ENCODE peak calls at places on chromosome 20, in eight cellular contexts. R is left lung, A is amniotic stem cell, O is fibroblast of lung, H is cardiac fibroblast, J is lung, N is NT2/D1, T is GM20000. M is an unnamed sample.

GRCh38 chr20:59006864-59007757 is at the start of gene CTSZ:
- DNase-seq in R (peak; percentile 95), A (no peak), O (peak; percentile 25), H (peak; percentile 34), J (peak; percentile 61), N (peak; percentile 6), T (peak; percentile 88), M (no peak)

GRCh38 chr20:62596486-62596885 is 45.8 kb upstream of the SLCO4A1 start:
- DNase-seq in R (peak; percentile 74), A (no peak), O (no peak), H (no peak), J (no peak), N (no peak), T (no peak), M (no peak)

GRCh38 chr20:55353206-55353605 is 652.1 kb downstream of the CBLN4 start:
- DNase-seq in R (no peak), A (no peak), O (no peak), H (no peak), J (no peak), N (no peak), T (no peak), M (no peak)

GRCh38 chr20:53829086-53829703 is 235.6 kb upstream of the ZNF217 start:
- DNase-seq in R (no peak), A (peak; percentile 94), O (peak; percentile 95), H (peak; percentile 99), J (no peak), N (no peak), T (no peak), M (peak; percentile 86)

GRCh38 chr20:48556956-48557355 is 270.8 kb downstream of the PREX1 start:
- DNase-seq in R (no peak), A (no peak), O (no peak), H (no peak), J (no peak), N (no peak), T (no peak), M (no peak)

GRCh38 chr20:41308290-41308691 is 9.2 kb downstream of the ZHX3 start:
- DNase-seq in R (no peak), A (no peak), O (peak; percentile 76), H (peak; percentile 95), J (no peak), N (no peak), T (no peak), M (no peak)

GRCh38 chr20:37020636-37021035 is 69.1 kb upstream of the SAMHD1 start:
- DNase-seq in R (no peak), A (no peak), O (no peak), H (no peak), J (no peak), N (no peak), T (no peak), M (no peak)

GRCh38 chr20:41182296-41183212 is 45.2 kb downstream of the PLCG1 start:
- DNase-seq in R (no peak), A (no peak), O (no peak), H (no peak), J (no peak), N (no peak), T (no peak), M (no peak)

GRCh38 chr20:63461364-63461763 is 11.1 kb downstream of the KCNQ2 start:
- DNase-seq in R (no peak), A (no peak), O (no peak), H (no peak), J (no peak), N (no peak), T (no peak), M (no peak)

GRCh38 chr20:23629017-23629541 is 8.7 kb downstream of the CST3 start:
- DNase-seq in R (peak; percentile 68), A (no peak), O (peak; percentile 76), H (peak; percentile 95), J (no peak), N (peak; percentile 23), T (no peak), M (no peak)

GRCh38 chr20:63819224-63819917 is 11.7 kb downstream of the ZBTB46 start:
- DNase-seq in R (no peak), A (no peak), O (peak; percentile 64), H (peak; percentile 49), J (no peak), N (no peak), T (no peak), M (no peak)

GRCh38 chr20:36468149-36469000 is 72.9 kb upstream of the MYL9 start:
- DNase-seq in R (no peak), A (no peak), O (no peak), H (no peak), J (no peak), N (no peak), T (no peak), M (no peak)

GRCh38 chr20:36574278-36575065 is 1.1 kb downstream of the TGIF2 start:
- DNase-seq in R (peak; percentile 87), A (no peak), O (peak; percentile 23), H (peak; percentile 49), J (peak; percentile 45), N (no peak), T (peak; percentile 57), M (no peak)

GRCh38 chr20:6381887-6382286 is 259.1 kb upstream of the FERMT1 start:
- DNase-seq in R (no peak), A (no peak), O (peak; percentile 51), H (peak; percentile 55), J (no peak), N (peak; percentile 51), T (no peak), M (no peak)

GRCh38 chr20:58718729-58719128 is 26.1 kb downstream of the NPEPL1 start:
- DNase-seq in R (peak; percentile 37), A (no peak), O (no peak), H (no peak), J (peak; percentile 18), N (no peak), T (no peak), M (no peak)

GRCh38 chr20:34220581-34220980 is 20.6 kb upstream of the ASIP start:
- DNase-seq in R (no peak), A (no peak), O (peak; percentile 2), H (peak; percentile 84), J (no peak), N (no peak), T (no peak), M (peak; percentile 41)

GRCh38 chr20:23361108-23361650 is 803 bp upstream of the GZF1 start:
- DNase-seq in R (no peak), A (no peak), O (peak; percentile 44), H (peak; percentile 67), J (no peak), N (no peak), T (no peak), M (no peak)

GRCh38 chr20:61240814-61241213 is 11.2 kb upstream of the CDH4 start:
- DNase-seq in R (no peak), A (no peak), O (no peak), H (no peak), J (no peak), N (no peak), T (no peak), M (no peak)

GRCh38 chr20:5945963-5946362 is 4.4 kb downstream of the TRMT6 start:
- DNase-seq in R (no peak), A (no peak), O (peak; percentile 82), H (peak; percentile 82), J (no peak), N (no peak), T (no peak), M (no peak)

GRCh38 chr20:17843246-17844132 is 125.1 kb downstream of the SNX5 start:
- DNase-seq in R (peak; percentile 72), A (peak; percentile 83), O (peak; percentile 98), H (peak; percentile 98), J (no peak), N (no peak), T (no peak), M (peak; percentile 39)

GRCh38 chr20:16424780-16425179 is 148.5 kb downstream of the KIF16B start:
- DNase-seq in R (no peak), A (no peak), O (no peak), H (no peak), J (no peak), N (no peak), T (no peak), M (no peak)

GRCh38 chr20:4084096-4084495 is 68.7 kb upstream of the RNF24 start:
- DNase-seq in R (no peak), A (no peak), O (no peak), H (no peak), J (no peak), N (no peak), T (no peak), M (no peak)

GRCh38 chr20:2005359-2005758 is 11.5 kb upstream of the PDYN start:
- DNase-seq in R (no peak), A (no peak), O (no peak), H (peak; percentile 10), J (no peak), N (no peak), T (no peak), M (no peak)

GRCh38 chr20:10307359-10307735 is 88.7 kb downstream of the SNAP25 start:
- DNase-seq in R (no peak), A (no peak), O (no peak), H (no peak), J (no peak), N (no peak), T (no peak), M (no peak)

GRCh38 chr20:19723834-19724430 is 34.1 kb upstream of the RIN2 start:
- DNase-seq in R (no peak), A (no peak), O (no peak), H (no peak), J (no peak), N (no peak), T (no peak), M (no peak)

GRCh38 chr20:58481541-58482021 is 33.6 kb downstream of the APCDD1L start:
- DNase-seq in R (no peak), A (no peak), O (peak; percentile 59), H (peak; percentile 68), J (peak; percentile 54), N (peak; percentile 50), T (peak; percentile 75), M (no peak)

GRCh38 chr20:3405139-3405538 is 2.3 kb downstream of the DNAAF9 start:
- DNase-seq in R (no peak), A (no peak), O (no peak), H (no peak), J (no peak), N (no peak), T (no peak), M (no peak)

GRCh38 chr20:12110711-12111110 is 193.0 kb downstream of the BTBD3 start:
- DNase-seq in R (no peak), A (no peak), O (no peak), H (no peak), J (no peak), N (no peak), T (no peak), M (no peak)

GRCh38 chr20:19786311-19786710 is 28.3 kb downstream of the RIN2 start:
- DNase-seq in R (no peak), A (no peak), O (peak; percentile 90), H (peak; percentile 96), J (peak; percentile 45), N (no peak), T (no peak), M (no peak)

GRCh38 chr20:54598351-54598750 is 123.0 kb downstream of the DOK5 start:
- DNase-seq in R (no peak), A (no peak), O (no peak), H (no peak), J (no peak), N (no peak), T (no peak), M (no peak)

GRCh38 chr20:20201639-20202038 is 149.3 kb downstream of the CFAP61 start:
- DNase-seq in R (no peak), A (no peak), O (no peak), H (no peak), J (no peak), N (no peak), T (no peak), M (no peak)

GRCh38 chr20:2295886-2296544 is at the start of gene TGM3:
- DNase-seq in R (no peak), A (no peak), O (no peak), H (no peak), J (no peak), N (no peak), T (no peak), M (no peak)